ENCODE peak calls at places on chromosomes 4 and X, in nine cellular contexts. M is neural progenitor cell, F is HCT116, E is hepatocyte, H is HepG2, R is mesenchymal stem cell, U is SK-N-SH, Q is IMR-90, V is mammary epithelial cell. K is an unnamed sample. For H3K9me3, the result is how much of the 10 kb centered on the place peaks cover.

GRCh38 chr4:13599159-13599558 is 28.4 kb downstream of the BOD1L1 start:
- DNase-seq in M (peak), F (no peak), E (no peak), H (no peak), R (no peak), U (peak), Q (no peak), V (no peak), K (no peak)

GRCh38 chrX:105567046-105567445 is 255.3 kb upstream of the NRK start:
- DNase-seq in M (no peak), F (no peak), E (no peak), H (no peak), R (no peak), U (no peak), Q (no peak), V (no peak), K (no peak)

GRCh38 chr4:7747062-7747385 is 192.6 kb downstream of the AFAP1 start:
- DNase-seq in M (no peak), F (no peak), E (no peak), H (no peak), R (no peak), U (no peak), Q (no peak), V (no peak), K (no peak)

GRCh38 chr4:169485084-169485483 is 127.3 kb downstream of the NEK1 start:
- DNase-seq in M (no peak), F (no peak), E (no peak), H (no peak), R (peak), U (no peak), Q (peak), V (peak), K (peak)

GRCh38 chr4:152591361-152591760 is 55.5 kb upstream of the FBXW7 start:
- DNase-seq in M (peak), F (no peak), E (peak), H (no peak), R (peak), U (no peak), Q (peak), V (peak), K (peak)

GRCh38 chr4:123892997-123893745 is 496.6 kb downstream of the SPRY1 start:
- DNase-seq in M (no peak), F (no peak), E (no peak), H (peak), R (peak), U (peak), Q (peak), V (no peak), K (peak)

GRCh38 chr4:53119685-53120084 is 246.2 kb downstream of the SCFD2 start:
- DNase-seq in M (peak), F (no peak), E (peak), H (peak), R (peak), U (no peak), Q (peak), V (peak), K (peak)

GRCh38 chr4:110418641-110419040 is 57.3 kb upstream of the ENPEP start:
- DNase-seq in M (no peak), F (no peak), E (no peak), H (no peak), R (no peak), U (no peak), Q (no peak), V (no peak), K (no peak)

GRCh38 chr4:130124066-130124465 is 1028.1 kb downstream of the C4orf33 start:
- DNase-seq in M (peak), F (no peak), E (no peak), H (no peak), R (no peak), U (no peak), Q (no peak), V (no peak), K (no peak)

GRCh38 chr4:150960818-150961217 is 54.3 kb downstream of the LRBA start:
- DNase-seq in M (peak), F (no peak), E (peak), H (peak), R (peak), U (peak), Q (no peak), V (peak), K (peak)

GRCh38 chr4:143538979-143539669 is 25.6 kb downstream of the SMARCA5 start:
- DNase-seq in M (no peak), F (no peak), E (no peak), H (no peak), R (no peak), U (no peak), Q (no peak), V (no peak), K (no peak)

GRCh38 chr4:16270654-16271328 is 44.5 kb upstream of the TAPT1 start:
- DNase-seq in M (peak), F (no peak), E (no peak), H (peak), R (no peak), U (no peak), Q (no peak), V (no peak), K (no peak)
- H2AFZ ChIP-seq in M (no peak), F (no peak), E (no peak), H (no peak), R (no peak), U (no peak), Q (no peak), V (peak), K (peak)

DNA sequence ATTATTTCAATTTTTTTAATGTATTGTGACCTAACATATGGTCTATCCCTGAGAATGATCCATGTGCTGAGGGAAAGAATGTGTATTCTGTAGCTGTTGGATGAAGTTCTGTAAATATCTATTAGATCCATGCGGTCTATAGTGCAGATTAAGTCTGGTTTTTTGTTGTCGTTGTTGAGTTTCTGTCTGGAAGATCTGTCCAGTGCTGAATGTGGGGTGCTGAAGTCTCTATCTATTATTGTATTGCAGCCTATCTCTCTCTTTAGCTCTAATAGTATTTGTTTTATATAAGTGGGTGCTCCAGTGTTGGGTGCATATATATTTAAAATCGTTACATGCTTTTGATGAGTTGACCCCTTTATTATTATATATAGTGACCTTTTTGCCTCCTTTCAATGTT is 26.2 kb upstream of the PAGE3 start:
- DNase-seq in M (no peak), F (no peak), E (no peak), H (no peak), R (no peak), U (no peak), Q (no peak), V (no peak), K (no peak)
- H3K9me3 ChIP-seq in M (under half), F (under half), E (under half), H (under half), R (under half), U (under half), Q (under half), V (under half), K (under half)

DNA sequence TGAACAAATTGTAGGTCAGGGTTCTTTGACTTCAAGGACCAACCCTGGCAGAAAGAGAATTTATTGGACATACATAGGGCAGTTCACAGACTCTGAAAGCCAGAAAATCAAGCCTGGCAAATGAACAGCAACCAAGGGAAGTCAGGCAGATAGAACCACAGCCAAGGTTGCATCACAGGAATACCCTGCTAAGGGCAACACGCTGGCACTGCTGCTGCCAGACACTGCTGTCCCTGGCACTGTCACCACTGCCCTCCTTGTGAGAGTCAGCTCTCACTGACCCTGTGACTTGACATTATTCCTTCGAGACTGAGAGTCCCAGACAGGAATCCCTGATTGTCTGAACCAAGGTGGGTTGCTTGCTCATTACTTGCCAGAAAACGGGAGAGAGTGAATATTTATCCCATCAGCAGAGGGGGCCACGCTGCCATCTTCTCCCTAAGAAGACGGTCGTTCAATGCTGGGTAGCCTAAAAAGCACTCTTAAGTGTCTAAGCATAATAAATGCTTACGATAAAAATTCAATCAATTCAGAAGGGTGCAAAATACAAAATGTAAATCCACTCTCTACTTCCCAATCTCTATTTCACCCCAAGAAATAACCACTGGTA is 23.2 kb upstream of the PTTG2 start:
- DNase-seq in M (no peak), F (no peak), E (no peak), H (no peak), R (no peak), U (no peak), Q (no peak), V (no peak), K (no peak)
- H2AFZ ChIP-seq in M (no peak), F (no peak), E (no peak), H (no peak), R (no peak), U (no peak), Q (no peak), V (no peak), K (no peak)

GRCh38 chrX:69991685-69992084 is 58.1 kb downstream of the AWAT2 start:
- DNase-seq in M (no peak), F (no peak), E (no peak), H (no peak), R (no peak), U (no peak), Q (no peak), V (no peak), K (no peak)
- H3K9me3 ChIP-seq in M (under half), F (under half), E (under half), H (under half), R (under half), U (under half), Q (under half), V (under half), K (under half)

GRCh38 chr4:186069734-186070133 is 778 bp downstream of the TLR3 start:
- DNase-seq in M (no peak), F (no peak), E (no peak), H (no peak), R (no peak), U (no peak), Q (no peak), V (no peak), K (no peak)
- H2AFZ ChIP-seq in M (no peak), F (peak), E (no peak), H (peak), R (no peak), U (no peak), Q (no peak), V (peak), K (peak)

DNA sequence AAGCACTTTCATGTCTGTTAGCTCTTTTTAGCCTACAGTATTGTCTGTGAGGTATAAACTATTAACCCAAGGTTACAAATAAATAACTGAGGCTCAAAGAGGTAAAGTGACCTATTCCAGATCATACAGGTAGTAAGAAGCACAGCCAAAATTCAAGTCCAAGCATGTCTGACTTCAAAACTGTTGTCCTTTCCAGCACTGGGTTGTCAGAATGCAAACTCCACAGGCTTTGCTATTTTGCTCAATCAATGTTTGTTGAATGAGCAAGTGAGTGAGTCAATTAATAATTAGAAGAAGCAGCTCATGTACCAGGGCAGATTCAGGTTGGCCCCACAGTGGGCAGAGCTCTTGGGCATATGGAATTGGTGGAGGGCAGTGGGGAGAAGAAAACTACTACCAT is 134.1 kb upstream of the ARHGEF9 start:
- DNase-seq in M (no peak), F (no peak), E (no peak), H (no peak), R (no peak), U (no peak), Q (no peak), V (peak), K (no peak)
- H3K9me3 ChIP-seq in M (under half), F (under half), E (under half), H (under half), R (under half), U (under half), Q (under half), V (under half), K (under half)

GRCh38 chr4:67762091-67762490 is 7.9 kb upstream of the GNRHR start:
- DNase-seq in M (no peak), F (no peak), E (no peak), H (no peak), R (peak), U (no peak), Q (peak), V (no peak), K (peak)
- H2AFZ ChIP-seq in M (no peak), F (no peak), E (no peak), H (no peak), R (no peak), U (peak), Q (no peak), V (peak), K (peak)

GRCh38 chrX:47877327-47877726 is 40.6 kb downstream of the ZNF81 start:
- DNase-seq in M (no peak), F (no peak), E (no peak), H (no peak), R (no peak), U (no peak), Q (no peak), V (no peak), K (no peak)

GRCh38 chrX:47878198-47878597 is 41.5 kb downstream of the ZNF81 start:
- DNase-seq in M (no peak), F (no peak), E (no peak), H (no peak), R (no peak), U (no peak), Q (no peak), V (no peak), K (no peak)

GRCh38 chrX:47880927-47881326 is 44.2 kb downstream of the ZNF81 start:
- DNase-seq in M (no peak), F (no peak), E (no peak), H (no peak), R (no peak), U (no peak), Q (no peak), V (no peak), K (no peak)

DNA sequence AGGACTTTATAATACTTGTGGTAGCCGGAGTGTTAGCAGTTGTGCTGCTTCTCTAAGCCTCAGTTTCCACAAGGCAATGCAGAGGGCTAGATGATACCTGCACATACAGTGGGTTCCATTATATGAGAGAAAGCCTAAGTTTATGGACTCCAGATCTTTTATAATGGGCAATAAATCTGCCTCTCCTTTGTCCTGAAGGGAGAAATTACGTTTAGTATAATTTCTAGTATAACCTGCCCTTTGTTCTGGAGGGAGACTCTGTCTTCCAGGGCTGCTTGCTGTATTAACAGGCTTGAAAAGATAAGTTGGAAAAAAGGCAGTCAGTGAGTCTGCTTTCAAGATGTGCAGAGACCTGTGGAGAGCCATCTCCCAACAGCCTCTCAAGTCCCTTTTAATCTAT is 42.7 kb downstream of the ZNF81 start:
- DNase-seq in M (no peak), F (no peak), E (no peak), H (no peak), R (no peak), U (no peak), Q (no peak), V (no peak), K (no peak)
- H3K9me3 ChIP-seq in M (under half), F (under half), E (under half), H (under half), R (under half), U (under half), Q (under half), V (under half), K (under half)

GRCh38 chrX:68177542-68177941 is 255.8 kb downstream of the OPHN1 start:
- DNase-seq in M (no peak), F (no peak), E (no peak), H (no peak), R (peak), U (no peak), Q (peak), V (peak), K (peak)
- H2AFZ ChIP-seq in M (no peak), F (no peak), E (no peak), H (no peak), R (no peak), U (no peak), Q (no peak), V (no peak), K (no peak)

GRCh38 chr4:35710343-35710742 is 534.0 kb downstream of the ARAP2 start:
- DNase-seq in M (no peak), F (no peak), E (no peak), H (no peak), R (no peak), U (no peak), Q (no peak), V (no peak), K (no peak)

GRCh38 chr4:35709080-35709479 is 535.2 kb downstream of the ARAP2 start:
- DNase-seq in M (no peak), F (no peak), E (no peak), H (no peak), R (no peak), U (no peak), Q (no peak), V (no peak), K (no peak)

GRCh38 chr4:35711127-35711526 is 533.2 kb downstream of the ARAP2 start:
- DNase-seq in M (no peak), F (no peak), E (no peak), H (no peak), R (no peak), U (no peak), Q (no peak), V (no peak), K (no peak)
- H3K9me3 ChIP-seq in M (under half), F (under half), E (under half), H (half or more), R (under half), U (under half), Q (under half), V (under half), K (under half)